ENCODE peak calls at places on chromosomes 3 and 15, in nine cellular contexts. C is GM20000; T is RWPE1; G is activated CD8-positive, alpha-beta memory T cell treated with anti-CD3 and anti-CD28 coated beads for 4 hours; N is effector memory CD8-positive, alpha-beta T cell; A is RCC 7860; V is kidney epithelial cell; W is activated naive CD4-positive, alpha-beta T cell treated with anti-CD3 and anti-CD28 coated beads, Interleukin-2, amount 10 ng/mL, durations not matched to agents 7 days and 5 days; I is activated effector memory CD4-positive, alpha-beta T cell treated with anti-CD3 and anti-CD28 coated beads, Interleukin-2, amount 50 U/mL, for 16 hours. K is an unnamed sample.

GRCh38 chr15:45022871-45023658 is at the start of gene SORD:
- DNase-seq in C (peak; percentile 95), T (peak; percentile 95), G (peak; percentile 81), N (peak; percentile 80), A (peak; percentile 60), V (peak; percentile 53), W (peak; percentile 95), I (peak; percentile 96), K (peak; percentile 78)

GRCh38 chr15:62417444-62417843 is 252.4 kb upstream of the C2CD4B start:
- DNase-seq in C (no peak), T (no peak), G (no peak), N (no peak), A (peak; percentile 24), V (peak; percentile 16), W (no peak), I (no peak), K (no peak)

GRCh38 chr3:4426782-4427344 is 40.2 kb downstream of the SUMF1 start:
- DNase-seq in C (peak; percentile 52), T (no peak), G (no peak), N (no peak), A (peak; percentile 88), V (no peak), W (no peak), I (no peak), K (no peak)

GRCh38 chr3:153043729-153044314 is 118.2 kb upstream of the RAP2B start:
- DNase-seq in C (no peak), T (peak; percentile 38), G (no peak), N (no peak), A (no peak), V (no peak), W (no peak), I (no peak), K (no peak)

GRCh38 chr15:89066280-89066679 is 22.0 kb upstream of the ABHD2 start:
- DNase-seq in C (no peak), T (no peak), G (no peak), N (no peak), A (no peak), V (no peak), W (no peak), I (no peak), K (no peak)

GRCh38 chr15:63448261-63448660 is 56.1 kb upstream of the USP3 start:
- DNase-seq in C (no peak), T (no peak), G (no peak), N (no peak), A (no peak), V (no peak), W (no peak), I (no peak), K (no peak)

GRCh38 chr15:65372787-65373067 is 5.1 kb downstream of the IGDCC3 start:
- DNase-seq in C (no peak), T (no peak), G (no peak), N (no peak), A (no peak), V (no peak), W (no peak), I (peak; percentile 13), K (no peak)

GRCh38 chr3:45026957-45027356 is 854 bp downstream of the CLEC3B start:
- DNase-seq in C (no peak), T (peak; percentile 15), G (no peak), N (no peak), A (no peak), V (no peak), W (no peak), I (no peak), K (no peak)

GRCh38 chr3:133828576-133829309 is 23.1 kb downstream of the SRPRB start:
- DNase-seq in C (no peak), T (no peak), G (no peak), N (no peak), A (no peak), V (no peak), W (no peak), I (no peak), K (no peak)

GRCh38 chr15:35783203-35783602 is 237.2 kb upstream of the DPH6 start:
- DNase-seq in C (no peak), T (no peak), G (no peak), N (no peak), A (no peak), V (no peak), W (no peak), I (no peak), K (no peak)

GRCh38 chr3:126654571-126655393 is at the start of gene TXNRD3:
- DNase-seq in C (peak; percentile 68), T (peak; percentile 74), G (peak; percentile 66), N (peak; percentile 53), A (peak; percentile 44), V (peak; percentile 16), W (peak; percentile 80), I (peak; percentile 89), K (peak; percentile 28)

GRCh38 chr15:68387288-68388143 is 44.4 kb downstream of the ITGA11 start:
- DNase-seq in C (no peak), T (no peak), G (no peak), N (no peak), A (no peak), V (no peak), W (no peak), I (peak; percentile 46), K (no peak)

GRCh38 chr15:92415639-92416297 is 22.1 kb downstream of the ST8SIA2 start:
- DNase-seq in C (no peak), T (no peak), G (no peak), N (no peak), A (no peak), V (no peak), W (no peak), I (no peak), K (no peak)

GRCh38 chr15:67456677-67457529 is 64.0 kb upstream of the C15orf61 start:
- DNase-seq in C (peak; percentile 77), T (peak; percentile 75), G (peak; percentile 67), N (peak; percentile 82), A (peak; percentile 30), V (peak; percentile 10), W (peak; percentile 87), I (peak; percentile 93), K (peak; percentile 64)

GRCh38 chr15:74315626-74316025 is 51.8 kb downstream of the CYP11A1 start:
- DNase-seq in C (peak; percentile 65), T (no peak), G (no peak), N (no peak), A (peak; percentile 6), V (no peak), W (peak; percentile 60), I (no peak), K (peak; percentile 52)

K was measured in Jurkat, Clone E6-1.